ENCODE peak calls at places on chromosomes 7 and 10, in six cellular contexts. K is glutamatergic neuron; R is HS-5; Z is stimulated activated CD4-positive, alpha-beta T cell treated with anti-CD3 and anti-CD28 coated beads, Interleukin-2, amount 100 ng/mL, for 48 hours; J is AG04449; C is AG04450. O is an unnamed sample.

GRCh38 chr10:131246089-131246488 is 65.4 kb downstream of the TCERG1L start:
- DNase-seq in R (no peak), C (no peak), J (no peak), K (no peak), Z (no peak), O (no peak)

GRCh38 chr10:16967866-16968721 is 150.9 kb upstream of the RSU1 start:
- DNase-seq in J (no peak), K (peak; percentile 65), C (peak; percentile 87), R (peak; percentile 48), Z (no peak), O (no peak)

GRCh38 chr7:154777908-154778307 is 225.0 kb downstream of the PAXIP1 start:
- DNase-seq in J (no peak), C (no peak), K (no peak), R (no peak), Z (no peak), O (no peak)

GRCh38 chr10:94112321-94112720 is 118.6 kb downstream of the PLCE1 start:
- DNase-seq in C (no peak), J (no peak), Z (no peak), R (no peak), K (no peak), O (no peak)

GRCh38 chr7:11193888-11194287 is 220.2 kb downstream of the PHF14 start:
- DNase-seq in J (no peak), C (no peak), K (no peak), R (no peak), Z (no peak), O (no peak)

GRCh38 chr7:115494529-115495147 is 535.9 kb downstream of the TFEC start:
- DNase-seq in K (no peak), Z (no peak), R (no peak), J (no peak), C (no peak), O (no peak)

GRCh38 chr7:111012152-111012551 is 78.8 kb upstream of the LRRN3 start:
- DNase-seq in C (no peak), J (no peak), Z (no peak), K (no peak), R (no peak), O (no peak)

GRCh38 chr7:95527033-95527775 is 41.5 kb downstream of the ASB4 start:
- DNase-seq in J (no peak), C (no peak), K (peak; percentile 53), Z (no peak), R (no peak), O (no peak)

GRCh38 chr7:157676456-157677255 is 339.9 kb downstream of the DNAJB6 start:
- DNase-seq in R (no peak), K (no peak), J (no peak), C (no peak), Z (no peak), O (no peak)

GRCh38 chr7:107446531-107446930 is 23.3 kb upstream of the GPR22 start:
- DNase-seq in R (no peak), K (no peak), C (no peak), Z (peak; percentile 4), J (no peak), O (no peak)

GRCh38 chr7:54476609-54477008 is 65.6 kb upstream of the VSTM2A start:
- DNase-seq in J (no peak), Z (no peak), K (no peak), C (no peak), R (no peak), O (no peak)

GRCh38 chr10:73922007-73922863 is 11.3 kb downstream of the PLAU start:
- DNase-seq in J (no peak), C (no peak), R (no peak), K (no peak), Z (no peak), O (no peak)

GRCh38 chr7:129657363-129657762 is 45.8 kb downstream of the NRF1 start:
- DNase-seq in J (no peak), R (no peak), C (no peak), Z (no peak), K (no peak), O (no peak)

GRCh38 chr7:37987732-37988131 is 67.3 kb downstream of the EPDR1 start:
- DNase-seq in C (no peak), Z (no peak), J (no peak), R (no peak), K (no peak), O (no peak)

GRCh38 chr7:129607471-129608120 is 3.9 kb upstream of the NRF1 start:
- DNase-seq in C (no peak), Z (peak; percentile 38), K (peak; percentile 27), J (no peak), R (no peak), O (no peak)

GRCh38 chr7:128839751-128840177 is 9.6 kb downstream of the FLNC start:
- DNase-seq in K (no peak), J (no peak), C (no peak), R (no peak), Z (no peak), O (no peak)

GRCh38 chr10:124741922-124742417 is 2.2 kb downstream of the FAM53B start:
- DNase-seq in R (no peak), C (no peak), K (peak; percentile 50), Z (no peak), J (no peak), O (no peak)

GRCh38 chr7:20539201-20539600 is 76.3 kb upstream of the ABCB5 start:
- DNase-seq in C (no peak), Z (no peak), R (peak; percentile 25), K (no peak), J (no peak), O (no peak)

GRCh38 chr7:50203521-50203920 is 101.0 kb upstream of the IKZF1 start:
- DNase-seq in J (no peak), K (no peak), Z (no peak), R (no peak), C (no peak), O (no peak)

GRCh38 chr7:123537026-123537642 is 2.7 kb upstream of the IQUB start:
- DNase-seq in C (no peak), K (no peak), R (no peak), J (no peak), Z (no peak), O (no peak)

GRCh38 chr7:151847681-151848081 is 29.2 kb downstream of the PRKAG2 start:
- DNase-seq in R (no peak), J (no peak), C (no peak), Z (no peak), K (no peak), O (no peak)

GRCh38 chr7:29478218-29478617 is 85.4 kb upstream of the PRR15 start:
- DNase-seq in J (no peak), C (no peak), Z (no peak), R (no peak), K (no peak), O (no peak)

GRCh38 chr7:117324940-117325339 is 2.1 kb upstream of the WNT2 start:
- DNase-seq in J (no peak), R (no peak), Z (no peak), K (no peak), C (no peak), O (no peak)

GRCh38 chr10:122643931-122644534 is 55.6 kb downstream of the C10orf120 start:
- DNase-seq in R (no peak), J (no peak), Z (no peak), K (no peak), C (no peak), O (no peak)

GRCh38 chr10:31134303-31134928 is 102.8 kb upstream of the ZNF438 start:
- DNase-seq in J (no peak), K (no peak), Z (no peak), C (no peak), R (no peak), O (no peak)

GRCh38 chr10:59895629-59896116 is 10.7 kb downstream of the CCDC6 start:
- DNase-seq in K (no peak), J (no peak), Z (no peak), R (no peak), C (no peak), O (no peak)

GRCh38 chr10:124339951-124340760 is 78.6 kb downstream of the OAT start:
- DNase-seq in K (no peak), J (peak; percentile 93), C (peak; percentile 78), Z (no peak), R (no peak), O (no peak)

O was measured in HS-27A.